ENCODE peak calls at places on chromosomes 5 and 9, in four cellular contexts. S is sigmoid colon, C is tibial nerve, T is mesenchymal stem cell. M is an unnamed sample.
A peak's percentile ranks its signal among the peaks of the same experiment; 100 is the strongest.

GRCh38 chr5:106376522-106376921 is 1294.2 kb downstream of the EFNA5 start:
- DNase-seq in S (no peak), C (no peak), T (peak; percentile 41), M (no peak)

GRCh38 chr5:58998539-58998938 is 415.7 kb downstream of the RAB3C start:
- DNase-seq in S (no peak), C (no peak), T (no peak), M (no peak)

GRCh38 chr9:71985070-71985956 is 73.9 kb downstream of the C9orf85 start:
- DNase-seq in S (no peak), C (no peak), T (no peak), M (no peak)

GRCh38 chr9:116377179-116377790 is 223.7 kb downstream of the PAPPA start:
- DNase-seq in S (no peak), C (no peak), T (peak; percentile 92), M (no peak)

GRCh38 chr5:128397878-128398277 is 140.2 kb downstream of the FBN2 start:
- DNase-seq in S (no peak), C (no peak), T (no peak), M (no peak)

GRCh38 chr5:135231289-135231688 is 167.7 kb downstream of the MACROH2A1 start:
- DNase-seq in S (no peak), C (no peak), T (no peak), M (no peak)

GRCh38 chr5:80667384-80667783 is 12.6 kb upstream of the DHFR start:
- DNase-seq in S (no peak), C (no peak), T (no peak), M (no peak)

GRCh38 chr9:123081824-123082223 is 48.4 kb downstream of the GPR21 start:
- DNase-seq in S (no peak), C (no peak), T (peak; percentile 69), M (no peak)

GRCh38 chr9:100580255-100580654 is 2.4 kb downstream of the CAVIN4 start:
- DNase-seq in S (no peak), C (no peak), T (no peak), M (no peak)

GRCh38 chr5:67090593-67090992 is 106.0 kb downstream of the CD180 start:
- DNase-seq in S (no peak), C (no peak), T (no peak), M (no peak)

GRCh38 chr5:67095346-67095871 is 101.2 kb downstream of the CD180 start:
- DNase-seq in S (peak; percentile 90), C (peak; percentile 54), T (peak; percentile 88), M (peak; percentile 92)

GRCh38 chr5:67094476-67095300 is 101.9 kb downstream of the CD180 start:
- DNase-seq in S (no peak), C (no peak), T (peak; percentile 84), M (no peak)

GRCh38 chr5:67092447-67093023 is 104.1 kb downstream of the CD180 start:
- DNase-seq in S (no peak), C (no peak), T (peak; percentile 59), M (no peak)

DNA sequence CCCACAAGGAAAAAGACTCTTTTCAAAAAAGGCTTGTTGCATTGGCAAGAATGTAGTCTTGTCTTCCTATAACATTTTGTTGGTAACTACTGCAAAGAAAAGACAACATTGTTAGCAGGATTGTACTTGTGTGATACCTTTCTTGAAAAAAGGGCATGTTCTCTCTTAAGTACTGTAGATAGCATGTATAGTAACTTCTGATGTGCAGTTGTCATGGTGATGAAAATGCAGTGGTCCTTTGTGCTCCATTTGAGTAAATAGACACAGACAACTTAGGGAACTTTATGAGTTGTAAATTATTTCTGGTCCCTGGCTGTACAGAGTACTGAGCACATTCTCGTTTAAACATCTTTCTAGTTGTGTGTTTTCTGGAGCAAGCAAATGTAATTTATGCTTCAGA is 103.3 kb downstream of the CD180 start:
- DNase-seq in S (no peak), C (no peak), T (peak; percentile 30), M (no peak)
- H3K4me1 ChIP-seq in S (peaks cover 41% of the 10 kb centered on the region), C (no peaks in the 10 kb centered on the region), T (peaks cover 7% of the 10 kb centered on the region), M (peaks cover 54% of the 10 kb centered on the region)

GRCh38 chr5:39461007-39461682 is 36.4 kb upstream of the DAB2 start:
- DNase-seq in S (peak; percentile 73), C (no peak), T (no peak), M (no peak)
- H3K4me3 ChIP-seq in S (no peak overlapping the region), C (no peak overlapping the region), T (no peak overlapping the region), M (no peak overlapping the region)

GRCh38 chr5:35856186-35857003 is at the start of gene IL7R:
- DNase-seq in S (no peak), C (no peak), T (peak; percentile 88), M (no peak)
- H3K4me1 ChIP-seq in S (no peaks in the 10 kb centered on the region), C (no peaks in the 10 kb centered on the region), T (peaks cover 2% of the 10 kb centered on the region), M (no peaks in the 10 kb centered on the region)

DNA sequence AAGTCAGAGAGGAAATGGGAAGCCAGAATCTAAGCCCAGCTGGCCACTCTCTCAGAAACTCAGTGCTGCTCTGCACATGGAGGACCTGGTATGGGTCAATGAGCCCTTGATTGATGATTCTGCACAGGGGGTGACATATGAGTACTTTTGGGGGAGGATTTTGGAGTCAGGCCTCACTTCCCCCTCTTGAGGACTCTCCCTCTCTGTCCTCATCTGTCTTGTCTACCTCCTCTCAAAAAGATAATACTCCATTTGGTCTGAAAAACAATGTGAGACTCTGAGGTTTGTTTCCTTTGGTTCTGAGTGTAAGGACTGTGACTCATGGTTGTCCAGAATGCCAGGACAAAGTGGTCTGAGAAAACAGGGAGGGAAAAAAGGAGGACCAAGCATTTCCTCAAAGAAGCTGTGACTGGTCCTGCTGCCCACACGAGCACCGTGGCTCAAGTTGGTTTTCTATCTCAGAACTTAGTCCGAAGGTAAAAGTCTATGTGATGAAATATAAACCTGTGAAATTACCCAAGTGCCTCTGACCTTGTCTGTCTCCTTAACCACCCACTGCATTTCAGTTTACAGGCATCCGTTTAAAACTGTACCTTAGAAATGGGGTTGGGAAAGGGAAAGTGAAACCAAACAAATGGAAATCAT is 11.1 kb downstream of the TTC39B start:
- DNase-seq in S (no peak), C (no peak), T (peak; percentile 88), M (no peak)
- H3K4me3 ChIP-seq in S (peak overlapping the region; percentile 48), C (peak overlapping the region; percentile 34), T (peak overlapping the region; percentile 72), M (peak overlapping the region; percentile 36)

GRCh38 chr5:6721442-6721841 is 8.2 kb downstream of the TENT4A start:
- DNase-seq in S (no peak), C (no peak), T (no peak), M (no peak)

GRCh38 chr5:6718161-6718681 is 5.0 kb downstream of the TENT4A start:
- DNase-seq in S (no peak), C (no peak), T (no peak), M (peak; percentile 53)

GRCh38 chr5:6719417-6719816 is 6.2 kb downstream of the TENT4A start:
- DNase-seq in S (no peak), C (no peak), T (no peak), M (peak; percentile 52)

GRCh38 chr5:6720561-6720921 is 7.3 kb downstream of the TENT4A start:
- DNase-seq in S (no peak), C (no peak), T (no peak), M (no peak)

DNA sequence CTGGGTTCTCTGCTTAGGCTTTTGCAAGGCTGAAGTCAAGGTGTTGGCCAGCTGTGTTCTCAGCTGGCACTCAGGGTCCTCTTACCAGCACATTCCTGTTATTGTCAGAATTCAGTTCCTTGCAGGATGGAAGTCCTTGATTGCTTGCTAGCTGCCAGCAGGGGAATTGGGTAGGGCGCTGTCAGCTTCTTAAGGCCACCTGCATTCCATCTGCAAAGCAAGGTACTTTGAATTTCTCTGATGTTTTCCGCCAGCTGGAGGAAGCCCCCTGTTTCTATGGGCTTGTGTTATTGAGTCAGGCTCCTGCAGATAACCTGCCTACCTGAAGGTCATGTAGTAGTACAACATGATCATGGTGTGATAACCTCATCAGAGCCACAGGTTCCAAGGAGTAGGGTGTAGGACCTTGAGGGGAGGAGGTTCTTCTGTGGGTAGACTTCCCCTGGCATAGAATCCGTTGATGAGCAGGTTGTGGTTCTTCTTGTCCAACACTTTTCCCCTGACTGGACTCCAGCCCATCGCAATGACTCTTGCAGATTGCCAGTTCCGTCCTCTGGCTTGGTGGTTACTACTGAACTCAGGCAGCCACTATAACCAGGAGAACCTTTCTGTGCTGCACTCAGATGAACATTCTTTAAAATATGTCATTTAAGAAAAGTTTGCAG is 6.8 kb downstream of the TENT4A start:
- DNase-seq in S (no peak), C (no peak), T (no peak), M (peak; percentile 55)
- H3K4me1 ChIP-seq in S (peaks cover 80% of the 10 kb centered on the region), C (no peaks in the 10 kb centered on the region), T (peaks cover 38% of the 10 kb centered on the region), M (no peaks in the 10 kb centered on the region)

GRCh38 chr9:131273791-131274673 is 2.3 kb downstream of the FAM78A start:
- DNase-seq in S (no peak), C (no peak), T (no peak), M (no peak)

GRCh38 chr9:131273146-131273545 is 3.2 kb downstream of the FAM78A start:
- DNase-seq in S (no peak), C (no peak), T (no peak), M (no peak)

GRCh38 chr9:131272212-131272611 is 4.1 kb downstream of the FAM78A start:
- DNase-seq in S (no peak), C (no peak), T (no peak), M (no peak)

GRCh38 chr9:131271506-131271931 is 4.8 kb downstream of the FAM78A start:
- DNase-seq in S (no peak), C (no peak), T (no peak), M (no peak)

GRCh38 chr9:131270171-131271015 is 5.9 kb downstream of the FAM78A start:
- DNase-seq in S (peak; percentile 86), C (peak; percentile 38), T (no peak), M (peak; percentile 88)
- H3K4me3 ChIP-seq in S (no peak overlapping the region), C (no peak overlapping the region), T (no peak overlapping the region), M (no peak overlapping the region)

GRCh38 chr9:125550216-125550614 is 156.8 kb downstream of the MAPKAP1 start:
- DNase-seq in S (no peak), C (no peak), T (peak; percentile 29), M (no peak)
- H3K4me1 ChIP-seq in S (peaks cover 81% of the 10 kb centered on the region), C (no peaks in the 10 kb centered on the region), T (peaks cover 4% of the 10 kb centered on the region), M (no peaks in the 10 kb centered on the region)

DNA sequence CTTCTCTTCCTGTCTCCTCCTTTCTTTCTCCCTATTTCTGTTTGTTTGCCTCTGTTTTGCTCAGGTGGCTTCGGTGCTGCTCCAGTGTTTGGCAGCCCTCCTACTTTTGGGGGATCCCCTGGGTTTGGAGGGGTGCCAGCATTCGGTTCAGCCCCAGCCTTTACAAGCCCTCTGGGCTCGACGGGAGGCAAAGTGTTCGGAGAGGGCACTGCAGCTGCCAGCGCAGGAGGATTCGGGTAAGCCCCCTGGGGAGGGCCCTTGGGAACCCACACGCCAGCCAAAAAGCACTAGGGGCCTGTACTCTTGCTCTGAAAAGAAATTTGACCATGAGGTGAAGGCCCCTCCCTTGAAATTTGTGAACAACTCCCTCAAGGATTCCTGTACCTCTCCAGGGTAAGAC is 48.2 kb downstream of the FAM78A start:
- DNase-seq in S (no peak), C (no peak), T (no peak), M (no peak)
- H3K4me3 ChIP-seq in S (peak overlapping the region; percentile 0), C (no peak overlapping the region), T (no peak overlapping the region), M (peak overlapping the region; percentile 8)

GRCh38 chr5:170305646-170306025 is 8.1 kb upstream of the LCP2 start:
- DNase-seq in S (no peak), C (no peak), T (no peak), M (no peak)

GRCh38 chr5:170307575-170308465 is 10.2 kb upstream of the LCP2 start:
- DNase-seq in S (peak; percentile 96), C (peak; percentile 64), T (peak; percentile 95), M (peak; percentile 95)

GRCh38 chr5:170305016-170305645 is 7.6 kb upstream of the LCP2 start:
- DNase-seq in S (no peak), C (no peak), T (no peak), M (no peak)

GRCh38 chr5:170303564-170303963 is 6.0 kb upstream of the LCP2 start:
- DNase-seq in S (no peak), C (no peak), T (no peak), M (no peak)

GRCh38 chr5:170306381-170306790 is 8.8 kb upstream of the LCP2 start:
- DNase-seq in S (peak; percentile 86), C (peak; percentile 42), T (peak; percentile 76), M (peak; percentile 91)
- H3K4me1 ChIP-seq in S (peaks cover 15% of the 10 kb centered on the region), C (no peaks in the 10 kb centered on the region), T (no peaks in the 10 kb centered on the region), M (no peaks in the 10 kb centered on the region)

M was measured in right atrium auricular region.